ENCODE peak calls at places on chromosomes 13 and 19, in seven cellular contexts. W is BE2C; R is stimulated activated CD4-positive, alpha-beta T cell treated with anti-CD3 and anti-CD28 coated beads, Interleukin-12 subunit alpha, Interleukin-12 subunit beta, amount 100 ng/mL, for 48 hours; U is GM23248; L is activated CD4-positive, alpha-beta T cell treated with anti-CD3 and anti-CD28 coated beads, Interleukin-2, amount 50 U/mL, for 24 hours; A is progenitor cell of endocrine pancreas; E is T-cell. Q is an unnamed sample.

GRCh38 chr19:48169585-48169973 is 565 bp downstream of the LIG1 start:
- DNase-seq in L (peak), W (peak), R (peak), A (peak), U (peak), E (peak), Q (peak)

GRCh38 chr19:17076539-17076919 is 952 bp downstream of the MYO9B start:
- DNase-seq in L (no peak), U (peak), R (no peak), E (no peak), A (no peak), W (no peak), Q (no peak)

GRCh38 chr19:55563261-55563690 is 17.4 kb downstream of the ZNF579 start:
- DNase-seq in W (no peak), L (no peak), A (no peak), U (peak), R (no peak), E (no peak), Q (peak)

GRCh38 chr13:32472194-32472621 is 44.3 kb upstream of the N4BP2L1 start:
- DNase-seq in A (no peak), E (no peak), U (peak), W (no peak), R (no peak), L (no peak), Q (no peak)

GRCh38 chr13:112995395-112996091 is 26.5 kb downstream of the MCF2L start:
- DNase-seq in R (no peak), U (no peak), E (no peak), W (no peak), A (no peak), L (no peak), Q (no peak)

GRCh38 chr13:79802389-79803140 is 321.6 kb downstream of the NDFIP2 start:
- DNase-seq in A (no peak), W (peak), R (no peak), U (no peak), L (no peak), E (no peak), Q (peak)

GRCh38 chr19:29672319-29672932 is 7.2 kb downstream of the PLEKHF1 start:
- DNase-seq in W (no peak), U (no peak), L (no peak), E (no peak), R (no peak), A (no peak), Q (no peak)

GRCh38 chr19:39677931-39678889 is 22.5 kb downstream of the LGALS16 start:
- DNase-seq in R (no peak), L (no peak), E (no peak), A (no peak), U (no peak), W (no peak), Q (no peak)

GRCh38 chr19:56199686-56200085 is 2.1 kb upstream of the ZSCAN5B start:
- DNase-seq in L (no peak), A (no peak), E (no peak), U (no peak), R (no peak), W (no peak), Q (no peak)

GRCh38 chr19:4957981-4958380 is 10.9 kb upstream of the KDM4B start:
- DNase-seq in U (no peak), A (no peak), R (no peak), E (no peak), W (no peak), L (no peak), Q (peak)

Q was measured in WERI-Rb-1.